ENCODE peak calls at places on chromosomes 1 and 21, in four cellular contexts. U is K562, M is GM12878, I is HepG2. Z is an unnamed sample.

GRCh38 chr1:53654216-53655210 is 84.5 kb downstream of the GLIS1 start:
- DNase-seq in U (no peak), M (no peak), I (no peak), Z (no peak)

GRCh38 chr1:214927791-214928190 is 154.7 kb upstream of the KCNK2 start:
- DNase-seq in U (no peak), M (no peak), I (no peak), Z (no peak)

GRCh38 chr21:14598065-14598464 is 52.0 kb upstream of the SAMSN1 start:
- DNase-seq in M (no peak), I (no peak), U (no peak), Z (no peak)

GRCh38 chr1:32981003-32981909 is 16.6 kb upstream of the RNF19B start:
- DNase-seq in I (no peak), M (peak; percentile 92), U (no peak), Z (peak; percentile 45)

GRCh38 chr21:33642896-33643657 is 776 bp downstream of the ITSN1 start:
- DNase-seq in U (peak; percentile 50), M (no peak), I (no peak), Z (peak; percentile 64)

GRCh38 chr1:201528631-201529260 is 10.2 kb upstream of the NAV1 start:
- DNase-seq in M (no peak), U (no peak), I (no peak), Z (no peak)

GRCh38 chr1:248793592-248793991 is 32.1 kb downstream of the SH3BP5L start:
- DNase-seq in M (peak; percentile 82), I (no peak), U (no peak), Z (no peak)

GRCh38 chr1:193747579-193747978 is 561.2 kb upstream of the B3GALT2 start:
- DNase-seq in U (no peak), I (no peak), M (no peak), Z (no peak)

GRCh38 chr1:232628335-232629214 is 1.4 kb downstream of the SIPA1L2 start:
- DNase-seq in M (no peak), U (no peak), I (no peak), Z (no peak)

GRCh38 chr1:218546314-218546713 is 201.2 kb downstream of the TGFB2 start:
- DNase-seq in I (no peak), U (no peak), M (no peak), Z (no peak)

GRCh38 chr1:10424034-10424433 is 6.2 kb upstream of the CENPS start:
- DNase-seq in I (no peak), U (no peak), M (no peak), Z (no peak)

GRCh38 chr1:211095381-211095780 is 38.6 kb downstream of the KCNH1 start:
- DNase-seq in M (no peak), I (no peak), U (no peak), Z (no peak)

GRCh38 chr1:8082945-8083344 is 56.8 kb upstream of the ERRFI1 start:
- DNase-seq in I (peak; percentile 73), U (no peak), M (no peak), Z (no peak)

GRCh38 chr1:7614576-7615074 is 156.5 kb upstream of the VAMP3 start:
- DNase-seq in M (no peak), U (no peak), I (no peak), Z (no peak)

GRCh38 chr1:45658171-45658570 is 28.2 kb downstream of the GPBP1L1 start:
- DNase-seq in I (peak; percentile 87), M (no peak), U (no peak), Z (no peak)

GRCh38 chr1:220711086-220711809 is 21.1 kb downstream of the C1orf115 start:
- DNase-seq in U (no peak), I (peak; percentile 28), M (no peak), Z (no peak)

GRCh38 chr1:150931773-150932172 is 5.6 kb downstream of the SETDB1 start:
- DNase-seq in U (no peak), I (no peak), M (no peak), Z (no peak)

GRCh38 chr1:219000606-219001005 is 173.1 kb upstream of the LYPLAL1 start:
- DNase-seq in I (no peak), U (no peak), M (no peak), Z (no peak)

GRCh38 chr1:203512830-203513578 is 19.1 kb downstream of the OPTC start:
- DNase-seq in M (no peak), U (no peak), I (peak; percentile 21), Z (no peak)

GRCh38 chr1:245599413-245600174 is 444.8 kb downstream of the KIF26B start:
- DNase-seq in U (no peak), M (no peak), I (no peak), Z (no peak)

GRCh38 chr1:157948547-157949152 is 44.8 kb upstream of the KIRREL1 start:
- DNase-seq in M (no peak), U (no peak), I (peak; percentile 13), Z (peak; percentile 86)

GRCh38 chr21:45632165-45632896 is 11.2 kb upstream of the PCBP3 start:
- DNase-seq in I (no peak), M (no peak), U (no peak), Z (no peak)

GRCh38 chr1:65813956-65814355 is 21.3 kb downstream of the PDE4B start:
- DNase-seq in M (no peak), U (no peak), I (no peak), Z (no peak)

GRCh38 chr1:153697873-153698647 is 19.6 kb downstream of the NPR1 start:
- DNase-seq in I (no peak), M (no peak), U (peak; percentile 50), Z (peak; percentile 66)

GRCh38 chr1:214603819-214604252 is 841 bp downstream of the CENPF start:
- DNase-seq in M (no peak), I (no peak), U (peak; percentile 33), Z (peak; percentile 26)

GRCh38 chr1:24437631-24438396 is 22.2 kb downstream of the NIPAL3 start:
- DNase-seq in U (no peak), I (no peak), M (no peak), Z (peak; percentile 24)

GRCh38 chr1:178093150-178093957 is 550 bp upstream of the RASAL2 start:
- DNase-seq in I (peak; percentile 90), M (peak; percentile 27), U (peak; percentile 94), Z (peak; percentile 99)

GRCh38 chr1:115877511-115877910 is 36.6 kb upstream of the NHLH2 start:
- DNase-seq in U (no peak), M (no peak), I (no peak), Z (peak; percentile 50)
- TF ChIP-seq JUNB in U (no peak), M (no peak), I (no peak), Z (no peak)

GRCh38 chr1:16204216-16204615 is 8.2 kb downstream of the ARHGEF19 start:
- DNase-seq in M (no peak), U (no peak), I (no peak), Z (no peak)

GRCh38 chr1:16205891-16206546 is 6.4 kb downstream of the ARHGEF19 start:
- DNase-seq in I (no peak), U (no peak), M (no peak), Z (no peak)

GRCh38 chr1:16203550-16203949 is 8.9 kb downstream of the ARHGEF19 start:
- DNase-seq in M (no peak), U (no peak), I (no peak), Z (no peak)

GRCh38 chr1:16205333-16205671 is 7.2 kb downstream of the ARHGEF19 start:
- DNase-seq in I (no peak), U (no peak), M (no peak), Z (no peak)

DNA sequence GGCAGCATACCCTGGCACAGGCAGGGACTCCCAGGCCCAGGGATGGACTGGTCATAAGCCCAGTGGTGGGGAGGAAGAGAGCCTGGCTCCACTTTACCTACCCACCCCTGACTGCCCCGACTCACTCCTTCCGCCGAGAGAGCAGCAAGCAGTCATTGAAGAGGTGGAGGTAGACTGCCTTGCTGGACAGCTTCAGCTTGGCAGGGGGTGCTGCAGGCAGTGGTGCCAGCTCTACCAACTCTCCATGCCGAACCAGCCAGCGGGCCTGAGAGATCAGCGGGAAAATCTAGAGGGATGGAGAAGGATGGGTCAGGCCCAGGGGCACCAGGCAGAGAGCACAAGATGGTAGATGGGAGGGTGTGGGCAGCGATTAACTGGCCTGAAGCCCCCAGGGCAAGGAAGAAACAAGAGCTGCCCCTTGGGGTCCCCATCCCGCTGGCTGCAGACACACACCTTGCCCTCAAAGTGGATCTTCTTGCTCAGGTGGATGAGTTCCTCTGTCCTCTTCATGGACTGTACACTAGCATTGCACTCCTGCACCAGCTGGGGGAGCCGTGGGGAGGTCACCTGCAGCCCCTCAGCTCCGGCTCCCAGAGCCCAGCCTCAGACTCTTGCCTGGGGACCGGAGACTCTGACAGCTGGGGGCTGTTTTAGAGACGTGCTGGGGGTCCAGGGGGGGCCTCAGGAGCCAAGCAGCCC is 7.7 kb downstream of the ARHGEF19 start:
- DNase-seq in U (peak; percentile 42), M (no peak), I (peak; percentile 54), Z (peak; percentile 73)
- TF ChIP-seq CREB1 in U (no peak), M (no peak), I (no peak), Z (no peak)

GRCh38 chr1:97827887-97828286 is 92.9 kb downstream of the DPYD start:
- DNase-seq in M (no peak), U (no peak), I (no peak), Z (peak; percentile 45)
- TF ChIP-seq JUNB in M (no peak), U (no peak), I (no peak), Z (no peak)

DNA sequence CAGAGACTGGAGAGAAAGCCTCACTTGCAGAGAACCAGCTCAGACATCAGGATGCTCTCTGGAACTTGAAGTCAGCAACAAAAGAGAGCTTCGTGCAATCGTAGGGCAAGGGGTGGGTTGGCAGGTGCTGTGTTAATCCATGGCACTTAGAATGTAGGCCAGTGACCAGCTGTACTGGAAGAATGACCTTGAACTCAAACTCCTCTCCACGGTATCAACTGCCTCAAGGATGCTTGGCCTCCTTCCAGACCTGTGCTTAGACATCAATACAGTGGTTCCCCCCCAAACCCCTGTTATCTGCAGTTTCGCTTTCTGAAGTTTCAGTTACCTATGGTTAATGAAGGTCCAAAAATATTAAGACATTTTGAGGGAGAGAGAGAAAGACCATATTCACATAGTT is 6.5 kb downstream of the KANK4 start:
- DNase-seq in U (no peak), M (no peak), I (no peak), Z (no peak)
- TF ChIP-seq CREB1 in U (no peak), M (no peak), I (no peak), Z (no peak)

GRCh38 chr1:17533201-17533600 is 6.3 kb upstream of the ARHGEF10L start:
- DNase-seq in I (no peak), M (no peak), U (no peak), Z (no peak)

GRCh38 chr1:17529381-17529780 is 10.1 kb upstream of the ARHGEF10L start:
- DNase-seq in I (no peak), U (no peak), M (no peak), Z (no peak)

GRCh38 chr1:17527036-17527914 is 12.2 kb upstream of the ARHGEF10L start:
- DNase-seq in M (no peak), I (no peak), U (no peak), Z (no peak)

GRCh38 chr1:17531682-17532487 is 7.6 kb upstream of the ARHGEF10L start:
- DNase-seq in U (no peak), M (no peak), I (no peak), Z (no peak)

DNA sequence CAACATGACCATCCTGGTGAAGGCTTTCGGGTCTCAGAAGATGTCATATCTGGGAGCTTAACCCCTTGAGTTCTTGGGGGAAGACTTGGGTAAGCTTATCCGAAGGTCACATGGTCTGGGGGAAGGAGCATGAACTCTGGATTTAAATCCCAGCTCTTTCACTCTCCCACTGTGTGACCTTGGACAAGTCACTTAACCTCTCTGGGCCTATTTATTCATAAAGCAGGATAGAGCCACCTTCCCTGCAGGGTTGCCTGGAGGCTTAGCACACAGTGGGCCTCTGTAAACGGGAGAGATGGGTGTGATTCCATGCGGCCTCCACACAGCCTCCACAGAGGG is 8.2 kb upstream of the ARHGEF10L start:
- DNase-seq in I (no peak), M (no peak), U (no peak), Z (no peak)
- TF ChIP-seq JUNB in I (no peak), M (no peak), U (no peak), Z (no peak)